ENCODE peak calls at places on chromosome 11, in four cellular contexts. L is IMR-90; A is effector memory CD4-positive, alpha-beta T cell; C is naive thymus-derived CD4-positive, alpha-beta T cell. Z is an unnamed sample.

GRCh38 chr11:64744544-64745218 is 739 bp upstream of the RASGRP2 start:
- DNase-seq in L (no peak), A (peak; percentile 37), C (no peak), Z (no peak)

GRCh38 chr11:131691558-131692041 is 321.2 kb downstream of the NTM start:
- DNase-seq in L (peak; percentile 11), A (no peak), C (no peak), Z (no peak)

GRCh38 chr11:44596541-44597276 is 31.2 kb downstream of the CD82 start:
- DNase-seq in L (no peak), A (peak; percentile 72), C (peak; percentile 76), Z (no peak)

GRCh38 chr11:125971618-125972017 is 25.8 kb downstream of the VSIG10L2 start:
- DNase-seq in L (no peak), A (no peak), C (no peak), Z (no peak)

GRCh38 chr11:119742263-119742861 is 13.4 kb upstream of the NECTIN1 start:
- DNase-seq in L (no peak), A (no peak), C (no peak), Z (no peak)

GRCh38 chr11:121722431-121723256 is 269.9 kb upstream of the SORL1-AS1 start:
- DNase-seq in L (peak; percentile 89), A (no peak), C (no peak), Z (peak; percentile 74)

GRCh38 chr11:58152776-58153175 is 27.4 kb upstream of the OR9I1 start:
- DNase-seq in L (no peak), A (no peak), C (no peak), Z (no peak)

GRCh38 chr11:100930185-100930778 is 199.3 kb downstream of the PGR start:
- DNase-seq in L (peak; percentile 81), A (no peak), C (no peak), Z (no peak)

GRCh38 chr11:100831929-100832480 is 144.9 kb downstream of the ARHGAP42 start:
- DNase-seq in L (no peak), A (no peak), C (no peak), Z (no peak)

GRCh38 chr11:102280237-102280833 is 36.9 kb upstream of the BIRC3 start:
- DNase-seq in L (no peak), A (no peak), C (no peak), Z (no peak)

GRCh38 chr11:122189259-122189658 is 73.2 kb upstream of the BLID start:
- DNase-seq in L (peak; percentile 98), A (no peak), C (no peak), Z (no peak)

GRCh38 chr11:28835790-28836189 is 727.6 kb downstream of the METTL15 start:
- DNase-seq in L (peak; percentile 57), A (no peak), C (no peak), Z (no peak)

GRCh38 chr11:113957016-113957415 is 17.9 kb upstream of the HTR3A start:
- DNase-seq in L (no peak), A (no peak), C (no peak), Z (no peak)

GRCh38 chr11:119759324-119759723 is 30.3 kb upstream of the NECTIN1 start:
- DNase-seq in L (peak; percentile 6), A (no peak), C (no peak), Z (no peak)

GRCh38 chr11:65576232-65576866 is 496 bp downstream of the EHBP1L1 start:
- DNase-seq in L (no peak), A (no peak), C (no peak), Z (no peak)

GRCh38 chr11:100593321-100593720 is 93.8 kb upstream of the ARHGAP42 start:
- DNase-seq in L (peak; percentile 86), A (no peak), C (no peak), Z (no peak)

GRCh38 chr11:45560935-45561330 is 104.5 kb downstream of the CHST1 start:
- DNase-seq in L (no peak), A (no peak), C (no peak), Z (no peak)

GRCh38 chr11:134469627-134470026 is 57.6 kb upstream of the B3GAT1 start:
- DNase-seq in L (no peak), A (no peak), C (no peak), Z (no peak)

GRCh38 chr11:108117746-108118371 is 3.5 kb upstream of the ACAT1 start:
- DNase-seq in L (peak; percentile 76), A (no peak), C (peak; percentile 13), Z (no peak)

GRCh38 chr11:58047818-58048217 is 17.1 kb downstream of the OR6Q1 start:
- DNase-seq in L (no peak), A (no peak), C (no peak), Z (no peak)

GRCh38 chr11:23143031-23143430 is 282.8 kb upstream of the CCDC179 start:
- DNase-seq in L (peak; percentile 44), A (no peak), C (no peak), Z (no peak)

GRCh38 chr11:36109499-36109849 is 165.6 kb downstream of the LDLRAD3 start:
- DNase-seq in L (no peak), A (no peak), C (no peak), Z (no peak)

GRCh38 chr11:73312806-73313403 is 4.8 kb downstream of the ARHGEF17 start:
- DNase-seq in L (peak; percentile 72), A (no peak), C (no peak), Z (no peak)
- H3K4me3 ChIP-seq in L (peak overlapping the region; percentile 47), A (no peak overlapping the region), C (no peak overlapping the region), Z (peak overlapping the region; percentile 81)

DNA sequence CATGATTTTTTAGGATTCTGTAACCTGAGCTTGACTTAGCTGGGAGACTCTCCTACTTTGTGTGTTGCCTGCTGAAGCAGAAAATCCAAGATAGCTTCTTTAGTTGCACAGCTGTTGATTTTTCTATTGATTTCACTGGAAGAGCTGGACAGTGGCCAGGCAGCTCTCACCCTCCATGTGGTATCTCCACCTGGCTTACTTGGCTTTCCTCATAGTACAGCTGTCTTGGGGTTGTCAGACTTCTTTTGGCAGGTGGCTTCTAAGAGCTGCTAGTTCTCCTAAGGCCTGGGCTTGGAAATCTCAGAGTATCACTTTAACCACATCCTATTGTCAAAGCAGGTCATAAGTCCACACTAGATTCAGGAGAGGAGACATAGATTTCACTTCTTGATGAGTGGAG is 130.8 kb upstream of the SPON1 start:
- DNase-seq in L (no peak), A (no peak), C (no peak), Z (no peak)
- H3K4me3 ChIP-seq in L (no peak overlapping the region), A (no peak overlapping the region), C (no peak overlapping the region), Z (no peak overlapping the region)

GRCh38 chr11:70913715-70914231 is 338.6 kb downstream of the SHANK2 start:
- DNase-seq in L (no peak), A (no peak), C (no peak), Z (no peak)
- H3K4me3 ChIP-seq in L (no peak overlapping the region), A (no peak overlapping the region), C (no peak overlapping the region), Z (no peak overlapping the region)

GRCh38 chr11:34665077-34665835 is 44.4 kb downstream of the EHF start:
- DNase-seq in L (no peak), A (no peak), C (no peak), Z (no peak)
- H3K4me3 ChIP-seq in L (no peak overlapping the region), A (no peak overlapping the region), C (no peak overlapping the region), Z (no peak overlapping the region)

GRCh38 chr11:68341557-68342458 is 29.4 kb downstream of the LRP5 start:
- DNase-seq in L (no peak), A (no peak), C (no peak), Z (no peak)

GRCh38 chr11:68345776-68346728 is 33.7 kb downstream of the LRP5 start:
- DNase-seq in L (no peak), A (no peak), C (no peak), Z (no peak)

GRCh38 chr11:68340784-68341556 is 28.6 kb downstream of the LRP5 start:
- DNase-seq in L (no peak), A (no peak), C (no peak), Z (peak; percentile 37)

GRCh38 chr11:68342459-68343158 is 30.2 kb downstream of the LRP5 start:
- DNase-seq in L (no peak), A (no peak), C (no peak), Z (no peak)

GRCh38 chr11:68343761-68344256 is 31.4 kb downstream of the LRP5 start:
- DNase-seq in L (no peak), A (no peak), C (no peak), Z (no peak)
- H3K4me3 ChIP-seq in L (no peak overlapping the region), A (no peak overlapping the region), C (no peak overlapping the region), Z (no peak overlapping the region)

GRCh38 chr11:62858201-62858600 is 18.8 kb upstream of the WDR74 start:
- DNase-seq in L (no peak), A (no peak), C (no peak), Z (no peak)
- H3K4me3 ChIP-seq in L (no peak overlapping the region), A (no peak overlapping the region), C (no peak overlapping the region), Z (no peak overlapping the region)

GRCh38 chr11:128985880-128986279 is 43.2 kb upstream of the TP53AIP1 start:
- DNase-seq in L (no peak), A (no peak), C (no peak), Z (no peak)

DNA sequence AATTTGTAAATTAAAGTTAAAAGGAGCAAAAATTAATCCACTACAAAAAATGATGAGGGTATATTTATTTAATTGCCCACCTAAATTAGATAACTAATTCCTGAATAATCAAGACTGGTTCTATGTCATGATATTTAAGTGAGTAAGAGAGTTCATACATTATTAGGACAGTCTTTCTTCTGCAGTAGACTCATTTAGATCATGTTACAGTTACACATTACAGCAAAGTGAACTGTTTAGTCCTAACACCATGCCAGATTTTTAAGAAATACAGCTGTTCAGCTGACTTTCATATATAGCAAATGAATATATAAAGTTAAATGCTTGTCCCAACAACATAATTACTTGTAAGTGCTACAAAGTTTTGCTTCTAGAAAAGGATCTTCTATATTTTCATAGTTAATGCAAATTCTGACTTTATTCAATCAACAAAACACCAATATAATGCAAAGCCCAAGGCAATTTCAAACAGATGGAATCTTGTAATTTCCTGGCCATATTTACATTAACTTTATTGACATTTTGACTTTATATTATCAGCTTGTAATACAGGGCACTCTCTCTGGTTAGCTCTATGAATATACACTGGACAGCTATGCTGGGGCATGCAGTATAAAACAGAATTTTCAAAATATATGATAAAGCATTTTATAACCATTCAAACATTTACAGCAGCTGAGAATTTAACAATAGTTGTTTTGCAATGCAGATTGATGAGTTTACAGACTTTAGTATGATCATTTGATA is 45.7 kb upstream of the TP53AIP1 start:
- DNase-seq in L (peak; percentile 16), A (no peak), C (no peak), Z (no peak)
- H3K4me3 ChIP-seq in L (no peak overlapping the region), A (no peak overlapping the region), C (no peak overlapping the region), Z (no peak overlapping the region)

GRCh38 chr11:69554849-69555248 is 73.4 kb downstream of the LINC01488 start:
- DNase-seq in L (no peak), A (no peak), C (no peak), Z (no peak)
- H3K4me3 ChIP-seq in L (no peak overlapping the region), A (no peak overlapping the region), C (no peak overlapping the region), Z (no peak overlapping the region)

GRCh38 chr11:94131363-94132115 is 2.9 kb downstream of the PANX1 start:
- DNase-seq in L (peak; percentile 50), A (no peak), C (no peak), Z (no peak)
- H3K4me3 ChIP-seq in L (peak overlapping the region; percentile 88), A (no peak overlapping the region), C (no peak overlapping the region), Z (peak overlapping the region; percentile 92)

GRCh38 chr11:118659956-118660645 is 19.3 kb downstream of the TREH start:
- DNase-seq in L (no peak), A (no peak), C (no peak), Z (no peak)
- H3K4me3 ChIP-seq in L (no peak overlapping the region), A (no peak overlapping the region), C (no peak overlapping the region), Z (peak overlapping the region; percentile 14)